ENCODE peak calls at places on chromosomes 16 and 17, in five cellular contexts. One of them, this sample, is unnamed.

GRCh38 chr16:48366165-48367093 is 18.8 kb downstream of the SIAH1 start:
- DNase-seq in CD8-positive, alpha-beta T cell: peak; percentile 15
- DNase-seq in vagina: no peak
- DNase-seq in left ventricle myocardium inferior: no peak
- DNase-seq in left lung: no peak
- DNase-seq in this sample: peak; percentile 62

GRCh38 chr17:17435323-17435722 is 41.5 kb upstream of the MED9 start:
- DNase-seq in CD8-positive, alpha-beta T cell: no peak
- DNase-seq in vagina: no peak
- DNase-seq in left ventricle myocardium inferior: no peak
- DNase-seq in left lung: no peak
- DNase-seq in this sample: no peak

GRCh38 chr16:74468807-74469511 is 47.7 kb upstream of the CLEC18B start:
- DNase-seq in CD8-positive, alpha-beta T cell: no peak
- DNase-seq in vagina: no peak
- DNase-seq in left ventricle myocardium inferior: no peak
- DNase-seq in left lung: no peak
- DNase-seq in this sample: no peak

GRCh38 chr16:84911490-84912216 is 91.9 kb downstream of the CRISPLD2 start:
- DNase-seq in CD8-positive, alpha-beta T cell: no peak
- DNase-seq in vagina: no peak
- DNase-seq in left ventricle myocardium inferior: no peak
- DNase-seq in left lung: no peak
- DNase-seq in this sample: no peak

GRCh38 chr16:57808589-57808988 is 6.3 kb upstream of the KIFC3 start:
- DNase-seq in CD8-positive, alpha-beta T cell: no peak
- DNase-seq in vagina: no peak
- DNase-seq in left ventricle myocardium inferior: no peak
- DNase-seq in left lung: no peak
- DNase-seq in this sample: no peak

GRCh38 chr16:27735031-27735430 is 185.1 kb downstream of the KATNIP start:
- DNase-seq in CD8-positive, alpha-beta T cell: no peak
- DNase-seq in vagina: no peak
- DNase-seq in left ventricle myocardium inferior: no peak
- DNase-seq in left lung: no peak
- DNase-seq in this sample: no peak

GRCh38 chr17:73121513-73121912 is 29.0 kb upstream of the SLC39A11 start:
- DNase-seq in CD8-positive, alpha-beta T cell: no peak
- DNase-seq in vagina: no peak
- DNase-seq in left ventricle myocardium inferior: peak; percentile 21
- DNase-seq in left lung: no peak
- DNase-seq in this sample: no peak

GRCh38 chr16:56245197-56245596 is 53.9 kb downstream of the GNAO1 start:
- DNase-seq in CD8-positive, alpha-beta T cell: no peak
- DNase-seq in vagina: no peak
- DNase-seq in left ventricle myocardium inferior: no peak
- DNase-seq in left lung: no peak
- DNase-seq in this sample: no peak

GRCh38 chr16:85746431-85747227 is 4.3 kb downstream of the C16orf74 start:
- DNase-seq in CD8-positive, alpha-beta T cell: no peak
- DNase-seq in vagina: no peak
- DNase-seq in left ventricle myocardium inferior: no peak
- DNase-seq in left lung: no peak
- DNase-seq in this sample: peak; percentile 16

GRCh38 chr17:65198653-65199382 is 61.6 kb downstream of the RGS9 start:
- DNase-seq in CD8-positive, alpha-beta T cell: no peak
- DNase-seq in vagina: no peak
- DNase-seq in left ventricle myocardium inferior: no peak
- DNase-seq in left lung: no peak
- DNase-seq in this sample: peak; percentile 75

GRCh38 chr16:71927787-71928186 is 32.5 kb downstream of the IST1 start:
- DNase-seq in CD8-positive, alpha-beta T cell: no peak
- DNase-seq in vagina: no peak
- DNase-seq in left ventricle myocardium inferior: peak; percentile 39
- DNase-seq in left lung: no peak
- DNase-seq in this sample: no peak

GRCh38 chr17:29079887-29080286 is 36.9 kb downstream of the PIPOX start:
- DNase-seq in CD8-positive, alpha-beta T cell: no peak
- DNase-seq in vagina: no peak
- DNase-seq in left ventricle myocardium inferior: no peak
- DNase-seq in left lung: no peak
- DNase-seq in this sample: no peak
- H3K27me3 ChIP-seq in CD8-positive, alpha-beta T cell: no peaks in the 10 kb centered on the region
- H3K27me3 ChIP-seq in vagina: no peaks in the 10 kb centered on the region
- H3K27me3 ChIP-seq in left ventricle myocardium inferior: no peaks in the 10 kb centered on the region
- H3K27me3 ChIP-seq in left lung: no peaks in the 10 kb centered on the region
- H3K27me3 ChIP-seq in this sample: no peaks in the 10 kb centered on the region

GRCh38 chr16:30602595-30603277 is 7.5 kb downstream of the ZNF689 start:
- DNase-seq in CD8-positive, alpha-beta T cell: no peak
- DNase-seq in vagina: no peak
- DNase-seq in left ventricle myocardium inferior: no peak
- DNase-seq in left lung: no peak
- DNase-seq in this sample: no peak
- H3K27me3 ChIP-seq in CD8-positive, alpha-beta T cell: no peaks in the 10 kb centered on the region
- H3K27me3 ChIP-seq in vagina: no peaks in the 10 kb centered on the region
- H3K27me3 ChIP-seq in left ventricle myocardium inferior: no peaks in the 10 kb centered on the region
- H3K27me3 ChIP-seq in left lung: no peaks in the 10 kb centered on the region
- H3K27me3 ChIP-seq in this sample: no peaks in the 10 kb centered on the region

GRCh38 chr17:8474826-8475225 is 39.1 kb downstream of the NDEL1 start:
- DNase-seq in CD8-positive, alpha-beta T cell: no peak
- DNase-seq in vagina: no peak
- DNase-seq in left ventricle myocardium inferior: no peak
- DNase-seq in left lung: no peak
- DNase-seq in this sample: no peak
- H3K27me3 ChIP-seq in CD8-positive, alpha-beta T cell: no peaks in the 10 kb centered on the region
- H3K27me3 ChIP-seq in vagina: no peaks in the 10 kb centered on the region
- H3K27me3 ChIP-seq in left ventricle myocardium inferior: no peaks in the 10 kb centered on the region
- H3K27me3 ChIP-seq in left lung: no peaks in the 10 kb centered on the region
- H3K27me3 ChIP-seq in this sample: no peaks in the 10 kb centered on the region

GRCh38 chr16:8890549-8890921 is 8.4 kb downstream of the LITAFD start:
- DNase-seq in CD8-positive, alpha-beta T cell: no peak
- DNase-seq in vagina: no peak
- DNase-seq in left ventricle myocardium inferior: no peak
- DNase-seq in left lung: no peak
- DNase-seq in this sample: no peak

GRCh38 chr16:8894736-8895334 is 12.7 kb downstream of the LITAFD start:
- DNase-seq in CD8-positive, alpha-beta T cell: no peak
- DNase-seq in vagina: no peak
- DNase-seq in left ventricle myocardium inferior: no peak
- DNase-seq in left lung: no peak
- DNase-seq in this sample: no peak

GRCh38 chr16:8893976-8894690 is 12.0 kb downstream of the LITAFD start:
- DNase-seq in CD8-positive, alpha-beta T cell: no peak
- DNase-seq in vagina: no peak
- DNase-seq in left ventricle myocardium inferior: no peak
- DNase-seq in left lung: no peak
- DNase-seq in this sample: no peak

GRCh38 chr16:8892101-8892575 is 10.0 kb downstream of the LITAFD start:
- DNase-seq in CD8-positive, alpha-beta T cell: no peak
- DNase-seq in vagina: no peak
- DNase-seq in left ventricle myocardium inferior: no peak
- DNase-seq in left lung: no peak
- DNase-seq in this sample: no peak

GRCh38 chr16:8893426-8893825 is 11.3 kb downstream of the LITAFD start:
- DNase-seq in CD8-positive, alpha-beta T cell: no peak
- DNase-seq in vagina: no peak
- DNase-seq in left ventricle myocardium inferior: no peak
- DNase-seq in left lung: no peak
- DNase-seq in this sample: no peak
- H3K27me3 ChIP-seq in CD8-positive, alpha-beta T cell: no peaks in the 10 kb centered on the region
- H3K27me3 ChIP-seq in vagina: no peaks in the 10 kb centered on the region
- H3K27me3 ChIP-seq in left ventricle myocardium inferior: no peaks in the 10 kb centered on the region
- H3K27me3 ChIP-seq in left lung: no peaks in the 10 kb centered on the region
- H3K27me3 ChIP-seq in this sample: no peaks in the 10 kb centered on the region

This sample was measured in CD4-positive, CD25-positive, alpha-beta regulatory T cell.